ENCODE peak calls at places on chromosome 2, in ten cellular contexts. N is GM06990, E is lung, B is epithelial cell of esophagus, Q is A549, R is heart left ventricle, C is BJ, P is fibroblast of lung, D is testis, O is thoracic aorta. U is an unnamed sample.

GRCh38 chr2:96863575-96864342 is 5.9 kb upstream of the ANKRD39 start:
- DNase-seq in N (no peak), E (no peak), B (no peak), Q (no peak), R (no peak), C (no peak), P (no peak), D (no peak), O (no peak), U (no peak)

GRCh38 chr2:904243-905024 is 46.2 kb upstream of the SNTG2 start:
- DNase-seq in N (no peak), E (peak), B (no peak), Q (no peak), R (no peak), C (no peak), P (no peak), D (no peak), O (no peak), U (no peak)

GRCh38 chr2:44970846-44971450 is 29.4 kb downstream of the SIX3 start:
- DNase-seq in N (no peak), E (no peak), B (no peak), Q (no peak), R (no peak), C (no peak), P (peak), D (no peak), O (no peak), U (no peak)

GRCh38 chr2:1051075-1051474 is 100.4 kb downstream of the SNTG2 start:
- DNase-seq in N (no peak), E (no peak), B (no peak), Q (no peak), R (no peak), C (no peak), P (peak), D (no peak), O (no peak), U (peak)

GRCh38 chr2:215917953-215918620 is 95.3 kb downstream of the MREG start:
- DNase-seq in N (peak), E (no peak), B (peak), Q (no peak), R (no peak), C (peak), P (peak), D (no peak), O (no peak), U (peak)

GRCh38 chr2:106575955-106576354 is 88.8 kb downstream of the CD8B2 start:
- DNase-seq in N (no peak), E (no peak), B (peak), Q (no peak), R (peak), C (no peak), P (peak), D (peak), O (no peak), U (peak)

GRCh38 chr2:212037062-212037461 is 501.5 kb downstream of the ERBB4 start:
- DNase-seq in N (no peak), E (no peak), B (no peak), Q (no peak), R (no peak), C (no peak), P (no peak), D (no peak), O (no peak), U (no peak)

GRCh38 chr2:240614391-240614790 is 10.9 kb upstream of the GPR35 start:
- DNase-seq in N (no peak), E (no peak), B (no peak), Q (no peak), R (peak), C (no peak), P (no peak), D (no peak), O (no peak), U (no peak)

GRCh38 chr2:95305341-95306058 is 8.4 kb downstream of the KCNIP3 start:
- DNase-seq in N (no peak), E (peak), B (peak), Q (no peak), R (no peak), C (no peak), P (peak), D (no peak), O (no peak), U (peak)
- TF ChIP-seq CTCF in N (no peak), E (no peak), B (no peak), Q (no peak), R (no peak), C (no peak), P (no peak), D (no peak), O (no peak), U (no peak)

GRCh38 chr2:109062558-109063325 is 66.3 kb upstream of the SH3RF3 start:
- DNase-seq in N (no peak), E (no peak), B (no peak), Q (no peak), R (no peak), C (no peak), P (no peak), D (no peak), O (no peak), U (no peak)
- TF ChIP-seq CTCF in N (no peak), E (no peak), B (no peak), Q (no peak), R (no peak), C (no peak), P (no peak), D (no peak), O (no peak), U (no peak)

DNA sequence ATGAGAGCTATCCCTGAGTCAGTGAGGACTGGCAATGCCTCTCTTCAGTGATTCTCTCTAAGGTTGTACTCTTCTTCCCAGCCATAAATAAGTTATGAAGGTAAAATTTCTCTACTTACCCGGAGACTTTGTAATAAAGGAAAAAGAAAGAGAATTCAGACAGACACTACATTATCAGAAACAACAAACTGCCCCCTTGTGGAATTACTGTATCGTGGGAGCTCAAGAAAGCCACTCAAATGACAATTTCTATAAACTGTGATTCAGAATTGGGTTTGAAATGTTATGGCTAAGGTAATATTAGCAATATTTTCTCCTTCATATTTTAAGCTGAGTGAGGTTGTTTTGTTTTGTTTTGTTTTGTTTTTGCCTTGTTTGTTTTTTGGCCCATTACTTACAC is 155.8 kb upstream of the TANK start:
- DNase-seq in N (no peak), E (no peak), B (peak), Q (peak), R (no peak), C (no peak), P (peak), D (no peak), O (no peak), U (peak)
- TF ChIP-seq CTCF in N (peak), E (no peak), B (peak), Q (peak), R (peak), C (peak), P (peak), D (peak), O (no peak), U (peak)

GRCh38 chr2:207473203-207473865 is 56.4 kb upstream of the CREB1 start:
- DNase-seq in N (peak), E (peak), B (peak), Q (no peak), R (peak), C (peak), P (peak), D (peak), O (no peak), U (peak)
- TF ChIP-seq CTCF in N (peak), E (peak), B (peak), Q (peak), R (peak), C (peak), P (peak), D (peak), O (peak), U (peak)

DNA sequence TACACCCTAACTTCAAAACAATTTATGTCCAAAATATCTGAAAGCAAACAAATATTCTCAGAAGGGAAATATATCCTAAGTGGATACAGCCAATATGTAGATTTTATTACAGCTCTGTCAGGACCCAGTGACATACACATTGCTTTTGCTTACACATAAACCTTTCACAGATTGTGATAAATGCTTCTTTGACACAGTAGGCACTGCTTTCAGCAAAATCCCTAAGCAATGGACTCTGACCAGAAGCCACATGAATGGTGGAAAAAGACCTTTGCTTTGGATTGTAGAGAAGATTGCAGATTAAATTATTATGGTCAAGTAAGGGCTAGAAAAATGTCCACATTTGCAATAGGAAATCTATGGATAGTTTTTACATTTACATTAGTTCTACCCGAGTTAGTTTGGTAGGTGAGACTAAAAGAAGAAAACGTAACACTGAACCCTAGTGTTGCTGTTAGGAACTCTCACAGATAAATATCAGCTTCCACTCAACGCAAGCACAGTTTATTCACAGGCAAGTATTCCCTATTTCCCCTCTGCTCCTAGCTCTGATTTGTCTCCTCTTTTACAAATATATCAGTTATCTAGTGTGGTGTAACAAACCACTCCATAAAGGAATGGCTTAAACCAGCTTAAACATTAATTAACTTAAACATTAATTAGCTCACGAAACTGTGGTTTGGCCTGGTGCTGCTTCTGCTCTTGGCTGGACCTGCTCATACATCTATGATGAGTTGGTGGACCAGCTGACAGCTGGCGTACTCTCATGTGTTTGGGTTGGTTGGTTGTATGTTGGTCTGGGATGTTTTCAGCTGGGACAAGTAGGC is 23.6 kb upstream of the SERPINE2 start:
- DNase-seq in N (no peak), E (no peak), B (no peak), Q (no peak), R (no peak), C (no peak), P (no peak), D (no peak), O (no peak), U (no peak)
- TF ChIP-seq CTCF in N (no peak), E (no peak), B (no peak), Q (no peak), R (no peak), C (no peak), P (no peak), D (no peak), O (no peak), U (no peak)

DNA sequence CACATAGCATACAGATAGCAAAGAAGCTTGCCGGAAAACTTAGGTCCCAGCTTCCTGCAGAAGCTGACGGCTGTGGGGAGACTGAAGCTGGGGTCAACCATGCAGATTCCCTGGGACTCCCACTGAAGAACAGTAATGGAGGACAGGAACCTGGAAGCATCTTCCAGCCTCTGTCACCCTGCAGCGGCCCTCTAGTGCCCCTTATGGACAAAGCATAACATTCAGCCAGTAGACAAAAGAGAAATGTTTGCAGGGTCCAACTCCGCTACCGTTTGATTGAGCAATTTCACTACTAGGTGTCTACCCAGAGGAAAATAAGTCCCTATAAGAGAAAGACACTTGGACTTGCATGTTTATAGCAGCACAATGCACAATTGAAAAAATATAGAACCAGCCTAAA is 460.6 kb downstream of the CNTNAP5 start:
- DNase-seq in N (no peak), E (no peak), B (no peak), Q (no peak), R (no peak), C (no peak), P (no peak), D (no peak), O (no peak), U (no peak)
- TF ChIP-seq CTCF in N (no peak), E (no peak), B (no peak), Q (no peak), R (no peak), C (no peak), P (no peak), D (no peak), O (no peak), U (no peak)

GRCh38 chr2:227035678-227036077 is 128.3 kb downstream of the COL4A4 start:
- DNase-seq in N (no peak), E (no peak), B (no peak), Q (no peak), R (no peak), C (no peak), P (no peak), D (no peak), O (no peak), U (no peak)
- TF ChIP-seq CTCF in N (no peak), E (no peak), B (no peak), Q (no peak), R (no peak), C (no peak), P (no peak), D (no peak), O (no peak), U (no peak)

U was measured in fibroblast of pulmonary artery.